ENCODE peak calls at places on chromosome 6, in six cellular contexts. W is foreskin fibroblast, V is A549, T is left ventricle myocardium inferior, H is B cell, M is AG04450. U is an unnamed sample.

GRCh38 chr6:146914563-146915483 is 289.4 kb upstream of the STXBP5 start:
- DNase-seq in W (peak; percentile 90), H (no peak), M (peak; percentile 88), V (peak; percentile 82), T (no peak), U (no peak)

GRCh38 chr6:150932976-150933375 is 67.5 kb downstream of the MTHFD1L start:
- DNase-seq in M (no peak), T (no peak), W (peak; percentile 73), H (no peak), V (no peak), U (no peak)

GRCh38 chr6:56652994-56653393 is 10.3 kb upstream of the DST start:
- DNase-seq in W (peak; percentile 60), H (no peak), M (no peak), T (no peak), V (peak; percentile 69), U (no peak)

GRCh38 chr6:151391021-151391470 is 313 bp downstream of the ZBTB2 start:
- DNase-seq in T (peak; percentile 82), M (peak; percentile 32), H (peak; percentile 89), W (peak; percentile 53), V (peak; percentile 77), U (peak; percentile 80)

GRCh38 chr6:84753173-84753572 is 11.2 kb downstream of the TBX18 start:
- DNase-seq in H (no peak), W (no peak), T (no peak), V (no peak), M (no peak), U (no peak)

GRCh38 chr6:115360602-115361325 is 699.9 kb downstream of the FRK start:
- DNase-seq in T (no peak), V (no peak), W (no peak), M (no peak), H (no peak), U (no peak)

GRCh38 chr6:165931675-165932074 is 236.0 kb downstream of the TBXT start:
- DNase-seq in H (no peak), T (no peak), V (no peak), W (no peak), M (no peak), U (no peak)

GRCh38 chr6:36123270-36124139 is 6.8 kb upstream of the MAPK13 start:
- DNase-seq in V (peak; percentile 73), W (peak; percentile 82), H (peak; percentile 89), T (peak; percentile 75), M (peak; percentile 33), U (peak; percentile 95)

GRCh38 chr6:41768545-41769308 is 11.0 kb downstream of the FRS3 start:
- DNase-seq in T (no peak), W (no peak), V (peak; percentile 12), H (no peak), M (no peak), U (no peak)

GRCh38 chr6:128406453-128406852 is 113.9 kb downstream of the PTPRK start:
- DNase-seq in M (no peak), V (no peak), W (no peak), T (no peak), H (no peak), U (no peak)

GRCh38 chr6:5851261-5851757 is 155.4 kb downstream of the NRN1 start:
- DNase-seq in M (no peak), V (peak; percentile 11), H (peak; percentile 71), T (peak; percentile 35), W (peak; percentile 6), U (peak; percentile 84)

GRCh38 chr6:41712651-41713103 is 22.7 kb downstream of the TFEB start:
- DNase-seq in T (peak; percentile 80), W (no peak), H (no peak), V (peak; percentile 70), M (no peak), U (no peak)

GRCh38 chr6:4935486-4935885 is 68.4 kb downstream of the RPP40 start:
- DNase-seq in M (no peak), H (no peak), W (no peak), V (no peak), T (no peak), U (peak; percentile 51)

GRCh38 chr6:166415306-166415705 is 32.6 kb upstream of the MPC1 start:
- DNase-seq in T (no peak), V (no peak), W (no peak), H (no peak), M (no peak), U (peak; percentile 76)

GRCh38 chr6:48307583-48307982 is 196.6 kb upstream of the PTCHD4 start:
- DNase-seq in W (no peak), M (no peak), V (no peak), H (no peak), T (no peak), U (no peak)

GRCh38 chr6:130324657-130325056 is 41.2 kb upstream of the TMEM200A start:
- DNase-seq in H (no peak), W (peak; percentile 88), M (peak; percentile 62), T (no peak), V (no peak), U (no peak)

GRCh38 chr6:74177496-74177895 is 481.5 kb downstream of the CD109 start:
- DNase-seq in T (no peak), H (no peak), W (no peak), V (no peak), M (no peak), U (no peak)

GRCh38 chr6:133504761-133505160 is 263.6 kb downstream of the EYA4 start:
- DNase-seq in V (no peak), M (no peak), W (no peak), T (no peak), H (no peak), U (no peak)

GRCh38 chr6:14848019-14848418 is 397.9 kb upstream of the JARID2 start:
- DNase-seq in M (peak; percentile 20), W (peak; percentile 37), T (no peak), V (no peak), H (no peak), U (no peak)

GRCh38 chr6:157682856-157683481 is 140.1 kb upstream of the SNX9 start:
- DNase-seq in W (peak; percentile 38), V (peak; percentile 26), M (no peak), H (no peak), T (no peak), U (no peak)

GRCh38 chr6:44594471-44594870 is 207.0 kb downstream of the CDC5L start:
- DNase-seq in V (no peak), M (no peak), H (no peak), T (no peak), W (no peak), U (no peak)

GRCh38 chr6:165685302-165685701 is 22.3 kb upstream of the PDE10A start:
- DNase-seq in T (no peak), W (no peak), H (no peak), V (no peak), M (no peak), U (no peak)

GRCh38 chr6:128129679-128130078 is 228.8 kb upstream of the THEMIS start:
- DNase-seq in W (no peak), T (no peak), V (no peak), H (no peak), M (no peak), U (no peak)

GRCh38 chr6:169701953-169702639 is at the start of the genes C6orf120 and WDR27:
- DNase-seq in V (peak; percentile 94), H (peak; percentile 98), W (peak; percentile 97), M (peak; percentile 90), T (peak; percentile 96), U (peak; percentile 98)

GRCh38 chr6:169702640-169703246 is 817 bp downstream of the C6orf120 start:
- DNase-seq in W (no peak), H (no peak), T (peak; percentile 20), M (no peak), V (no peak), U (peak; percentile 56)

GRCh38 chr6:169700296-169700695 is 1.5 kb downstream of the WDR27 start:
- DNase-seq in V (no peak), T (no peak), W (peak; percentile 36), M (no peak), H (no peak), U (no peak)

GRCh38 chr6:169701218-169701952 is 444 bp downstream of the WDR27 start:
- DNase-seq in T (no peak), M (no peak), W (no peak), V (no peak), H (no peak), U (no peak)
- TF ChIP-seq CTCF in T (no peak), M (no peak), W (no peak), V (no peak), H (no peak), U (no peak)

GRCh38 chr6:145801021-145801420 is 13.6 kb downstream of the FBXO30 start:
- DNase-seq in H (no peak), T (no peak), M (no peak), W (no peak), V (no peak), U (no peak)

GRCh38 chr6:145802141-145802540 is 12.5 kb downstream of the FBXO30 start:
- DNase-seq in V (no peak), H (no peak), T (no peak), W (no peak), M (no peak), U (no peak)

GRCh38 chr6:145798530-145798929 is 16.1 kb downstream of the FBXO30 start:
- DNase-seq in T (no peak), V (no peak), M (no peak), H (no peak), W (no peak), U (no peak)
- TF ChIP-seq CTCF in T (no peak), V (no peak), M (no peak), H (no peak), W (no peak), U (no peak)

DNA sequence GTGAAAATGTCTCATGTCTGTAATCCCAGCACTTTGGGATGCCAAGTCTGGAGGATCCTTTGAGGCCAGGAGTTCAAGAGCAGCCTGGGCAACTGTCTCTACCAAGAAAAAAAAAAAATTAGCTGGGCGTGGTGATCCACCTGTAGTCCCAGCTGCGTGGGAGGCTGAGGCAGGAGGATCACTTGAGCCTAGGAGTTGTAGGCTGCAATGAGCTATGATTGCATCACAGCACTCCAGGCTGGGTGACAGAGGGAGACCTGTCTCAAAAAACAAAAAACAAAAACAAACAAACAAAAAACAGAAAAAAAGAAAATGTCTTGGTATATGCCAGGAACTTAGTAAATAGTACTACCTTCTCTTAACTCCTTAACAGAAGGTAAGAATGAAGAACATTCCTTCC is 31.4 kb upstream of the TMEM14A start:
- DNase-seq in M (no peak), T (no peak), H (no peak), V (no peak), W (no peak), U (no peak)
- TF ChIP-seq CTCF in M (no peak), T (no peak), H (no peak), V (no peak), W (no peak), U (no peak)

DNA sequence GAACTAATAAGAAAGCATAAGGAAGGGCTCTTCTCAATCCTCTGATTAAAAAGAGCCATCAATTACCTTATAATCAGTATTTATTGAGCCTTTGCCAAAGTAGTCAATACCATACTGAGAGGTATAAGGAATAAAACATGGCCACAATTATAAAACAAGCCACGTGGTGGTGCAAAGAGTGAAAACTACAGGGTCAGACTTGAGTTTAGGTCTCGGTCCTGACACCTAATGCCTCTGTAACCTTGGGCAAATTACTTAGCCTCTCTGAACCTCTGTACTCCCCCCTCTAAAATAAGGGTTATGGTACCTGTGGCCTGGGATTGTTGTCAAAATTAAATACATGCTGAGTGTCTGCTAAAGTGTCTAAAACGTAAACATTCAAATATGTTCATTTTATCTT is 11.8 kb downstream of the TRIM10 start:
- DNase-seq in H (no peak), T (no peak), M (no peak), V (no peak), W (no peak), U (no peak)
- TF ChIP-seq CTCF in H (no peak), T (no peak), M (no peak), V (no peak), W (no peak), U (no peak)